ENCODE peak calls at places on chromosome 7, in ten cellular contexts. One of them, this sample, is unnamed.
A peak's percentile ranks its signal among the peaks of the same experiment; 100 is the strongest.

GRCh38 chr7:36303202-36304098 is 86.2 kb upstream of the ANLN start:
- DNase-seq in AG10803: peak; percentile 97
- DNase-seq in IMR-90: peak; percentile 95
- DNase-seq in OCI-LY7: no peak
- DNase-seq in upper lobe of left lung: peak; percentile 94
- DNase-seq in GM13977: no peak
- DNase-seq in A549: peak; percentile 87
- DNase-seq in fibroblast of the aortic adventitia: peak; percentile 89
- DNase-seq in HCT116: peak; percentile 83
- DNase-seq in fibroblast of pulmonary artery: peak; percentile 94
- DNase-seq in this sample: no peak

GRCh38 chr7:151114151-151115090 is 28.1 kb downstream of the AGAP3 start:
- DNase-seq in GM13977: peak; percentile 75
- DNase-seq in upper lobe of left lung: peak; percentile 71
- DNase-seq in HCT116: no peak
- DNase-seq in A549: no peak
- DNase-seq in fibroblast of pulmonary artery: peak; percentile 35
- DNase-seq in AG10803: no peak
- DNase-seq in OCI-LY7: no peak
- DNase-seq in fibroblast of the aortic adventitia: no peak
- DNase-seq in IMR-90: no peak
- DNase-seq in this sample: no peak

GRCh38 chr7:116500071-116500853 is 724 bp downstream of the CAV2 start:
- DNase-seq in upper lobe of left lung: peak; percentile 62
- DNase-seq in OCI-LY7: no peak
- DNase-seq in IMR-90: peak; percentile 50
- DNase-seq in HCT116: no peak
- DNase-seq in A549: peak; percentile 63
- DNase-seq in GM13977: peak; percentile 25
- DNase-seq in fibroblast of pulmonary artery: peak; percentile 62
- DNase-seq in fibroblast of the aortic adventitia: peak; percentile 57
- DNase-seq in AG10803: peak; percentile 57
- DNase-seq in this sample: no peak

GRCh38 chr7:98314469-98314868 is 33.0 kb downstream of the BRI3 start:
- DNase-seq in HCT116: no peak
- DNase-seq in fibroblast of pulmonary artery: peak; percentile 40
- DNase-seq in GM13977: peak; percentile 51
- DNase-seq in AG10803: no peak
- DNase-seq in OCI-LY7: peak; percentile 69
- DNase-seq in A549: no peak
- DNase-seq in fibroblast of the aortic adventitia: no peak
- DNase-seq in upper lobe of left lung: no peak
- DNase-seq in IMR-90: peak; percentile 63
- DNase-seq in this sample: no peak

GRCh38 chr7:132004528-132004927 is 448.1 kb upstream of the PODXL start:
- DNase-seq in IMR-90: no peak
- DNase-seq in GM13977: no peak
- DNase-seq in OCI-LY7: no peak
- DNase-seq in upper lobe of left lung: no peak
- DNase-seq in fibroblast of the aortic adventitia: peak; percentile 32
- DNase-seq in AG10803: peak; percentile 36
- DNase-seq in HCT116: no peak
- DNase-seq in fibroblast of pulmonary artery: peak; percentile 18
- DNase-seq in A549: peak; percentile 9
- DNase-seq in this sample: no peak

GRCh38 chr7:21972397-21972784 is 26.7 kb upstream of the CDCA7L start:
- DNase-seq in fibroblast of the aortic adventitia: no peak
- DNase-seq in A549: peak; percentile 19
- DNase-seq in IMR-90: no peak
- DNase-seq in AG10803: no peak
- DNase-seq in upper lobe of left lung: no peak
- DNase-seq in OCI-LY7: no peak
- DNase-seq in GM13977: no peak
- DNase-seq in HCT116: peak; percentile 72
- DNase-seq in fibroblast of pulmonary artery: no peak
- DNase-seq in this sample: no peak

GRCh38 chr7:84157171-84157570 is 37.4 kb downstream of the SEMA3A start:
- DNase-seq in IMR-90: no peak
- DNase-seq in HCT116: no peak
- DNase-seq in GM13977: no peak
- DNase-seq in fibroblast of the aortic adventitia: no peak
- DNase-seq in A549: no peak
- DNase-seq in OCI-LY7: no peak
- DNase-seq in upper lobe of left lung: no peak
- DNase-seq in AG10803: no peak
- DNase-seq in fibroblast of pulmonary artery: no peak
- DNase-seq in this sample: no peak

GRCh38 chr7:13727279-13727678 is 262.2 kb downstream of the ETV1 start:
- DNase-seq in GM13977: no peak
- DNase-seq in fibroblast of pulmonary artery: no peak
- DNase-seq in IMR-90: no peak
- DNase-seq in fibroblast of the aortic adventitia: peak; percentile 4
- DNase-seq in OCI-LY7: no peak
- DNase-seq in AG10803: no peak
- DNase-seq in A549: no peak
- DNase-seq in upper lobe of left lung: no peak
- DNase-seq in HCT116: no peak
- DNase-seq in this sample: no peak

GRCh38 chr7:121960678-121961461 is 87.9 kb downstream of the PTPRZ1 start:
- DNase-seq in fibroblast of pulmonary artery: peak; percentile 70
- DNase-seq in HCT116: peak; percentile 57
- DNase-seq in fibroblast of the aortic adventitia: peak; percentile 78
- DNase-seq in upper lobe of left lung: no peak
- DNase-seq in OCI-LY7: no peak
- DNase-seq in IMR-90: peak; percentile 87
- DNase-seq in GM13977: no peak
- DNase-seq in AG10803: peak; percentile 83
- DNase-seq in A549: peak; percentile 4
- DNase-seq in this sample: no peak

GRCh38 chr7:127287133-127287532 is 34.4 kb upstream of the GRM8 start:
- DNase-seq in upper lobe of left lung: no peak
- DNase-seq in AG10803: no peak
- DNase-seq in IMR-90: no peak
- DNase-seq in GM13977: no peak
- DNase-seq in A549: peak; percentile 6
- DNase-seq in OCI-LY7: no peak
- DNase-seq in fibroblast of the aortic adventitia: no peak
- DNase-seq in HCT116: no peak
- DNase-seq in fibroblast of pulmonary artery: no peak
- DNase-seq in this sample: no peak

GRCh38 chr7:55565693-55566092 is 6.6 kb downstream of the VOPP1 start:
- DNase-seq in fibroblast of the aortic adventitia: no peak
- DNase-seq in A549: no peak
- DNase-seq in fibroblast of pulmonary artery: no peak
- DNase-seq in OCI-LY7: no peak
- DNase-seq in HCT116: peak; percentile 48
- DNase-seq in GM13977: no peak
- DNase-seq in IMR-90: no peak
- DNase-seq in AG10803: peak; percentile 20
- DNase-seq in upper lobe of left lung: no peak
- DNase-seq in this sample: no peak

GRCh38 chr7:70554646-70555045 is 577.3 kb upstream of the GALNT17 start:
- DNase-seq in upper lobe of left lung: no peak
- DNase-seq in fibroblast of the aortic adventitia: no peak
- DNase-seq in IMR-90: no peak
- DNase-seq in HCT116: no peak
- DNase-seq in GM13977: no peak
- DNase-seq in AG10803: no peak
- DNase-seq in OCI-LY7: no peak
- DNase-seq in fibroblast of pulmonary artery: no peak
- DNase-seq in A549: no peak
- DNase-seq in this sample: no peak

DNA sequence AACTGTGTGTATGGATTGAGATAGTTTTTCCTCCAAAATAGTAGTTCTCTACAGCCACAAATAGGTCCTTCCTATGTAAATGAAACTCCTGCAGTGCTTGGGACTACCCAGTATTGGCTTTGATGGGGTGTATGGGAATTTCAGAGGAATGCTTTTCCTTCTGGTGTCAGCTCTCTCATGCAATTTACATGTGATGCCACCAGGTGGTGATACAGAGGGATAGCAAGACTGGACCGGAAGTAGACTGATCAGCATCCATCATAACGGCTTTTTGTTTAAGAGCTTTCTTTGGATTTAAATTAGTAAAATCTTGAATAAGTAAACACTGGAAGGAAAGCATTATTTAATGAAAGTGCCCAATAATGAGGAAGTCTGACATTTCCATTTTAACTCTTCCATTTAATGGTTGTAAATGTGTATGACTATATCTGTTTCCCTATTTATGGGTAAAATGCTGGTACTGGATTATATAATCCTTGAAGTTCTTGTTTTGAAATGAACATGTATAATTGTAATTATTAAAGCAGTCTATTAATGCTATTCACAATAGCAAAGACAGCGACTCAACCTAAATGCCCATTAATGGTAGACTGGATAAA is 22.7 kb downstream of the DYNC1I1 start:
- DNase-seq in fibroblast of pulmonary artery: peak; percentile 44
- DNase-seq in OCI-LY7: peak; percentile 43
- DNase-seq in HCT116: peak; percentile 43
- DNase-seq in AG10803: peak; percentile 27
- DNase-seq in GM13977: no peak
- DNase-seq in IMR-90: peak; percentile 30
- DNase-seq in fibroblast of the aortic adventitia: peak; percentile 10
- DNase-seq in upper lobe of left lung: no peak
- DNase-seq in A549: peak; percentile 58
- DNase-seq in this sample: no peak
- TF ChIP-seq CTCF in fibroblast of pulmonary artery: peak; percentile 54
- TF ChIP-seq CTCF in OCI-LY7: peak; percentile 76
- TF ChIP-seq CTCF in HCT116: peak; percentile 76
- TF ChIP-seq CTCF in AG10803: peak; percentile 63
- TF ChIP-seq CTCF in GM13977: peak; percentile 53
- TF ChIP-seq CTCF in IMR-90: peak; percentile 36
- TF ChIP-seq CTCF in fibroblast of the aortic adventitia: peak; percentile 33
- TF ChIP-seq CTCF in upper lobe of left lung: no peak
- TF ChIP-seq CTCF in A549: peak; percentile 28
- TF ChIP-seq CTCF in this sample: no peak

GRCh38 chr7:8251195-8251594 is 10.8 kb downstream of the ICA1 start:
- DNase-seq in HCT116: no peak
- DNase-seq in GM13977: no peak
- DNase-seq in AG10803: no peak
- DNase-seq in fibroblast of the aortic adventitia: no peak
- DNase-seq in IMR-90: no peak
- DNase-seq in A549: no peak
- DNase-seq in OCI-LY7: no peak
- DNase-seq in upper lobe of left lung: no peak
- DNase-seq in fibroblast of pulmonary artery: no peak
- DNase-seq in this sample: no peak
- TF ChIP-seq CTCF in HCT116: no peak
- TF ChIP-seq CTCF in GM13977: no peak
- TF ChIP-seq CTCF in AG10803: no peak
- TF ChIP-seq CTCF in fibroblast of the aortic adventitia: no peak
- TF ChIP-seq CTCF in IMR-90: no peak
- TF ChIP-seq CTCF in A549: no peak
- TF ChIP-seq CTCF in OCI-LY7: no peak
- TF ChIP-seq CTCF in upper lobe of left lung: no peak
- TF ChIP-seq CTCF in fibroblast of pulmonary artery: no peak
- TF ChIP-seq CTCF in this sample: no peak

GRCh38 chr7:78587443-78588044 is 789.0 kb downstream of the PHTF2 start:
- DNase-seq in OCI-LY7: peak; percentile 7
- DNase-seq in fibroblast of the aortic adventitia: peak; percentile 59
- DNase-seq in fibroblast of pulmonary artery: peak; percentile 29
- DNase-seq in AG10803: peak; percentile 21
- DNase-seq in GM13977: no peak
- DNase-seq in A549: peak; percentile 41
- DNase-seq in HCT116: peak; percentile 6
- DNase-seq in IMR-90: peak; percentile 51
- DNase-seq in upper lobe of left lung: no peak
- DNase-seq in this sample: no peak
- TF ChIP-seq CTCF in OCI-LY7: peak; percentile 71
- TF ChIP-seq CTCF in fibroblast of the aortic adventitia: peak; percentile 48
- TF ChIP-seq CTCF in fibroblast of pulmonary artery: peak; percentile 37
- TF ChIP-seq CTCF in AG10803: peak; percentile 52
- TF ChIP-seq CTCF in GM13977: peak; percentile 40
- TF ChIP-seq CTCF in A549: peak; percentile 49
- TF ChIP-seq CTCF in HCT116: peak; percentile 54
- TF ChIP-seq CTCF in IMR-90: peak; percentile 62
- TF ChIP-seq CTCF in upper lobe of left lung: no peak
- TF ChIP-seq CTCF in this sample: no peak

GRCh38 chr7:140649566-140650205 is 9.1 kb upstream of the DENND2A start:
- DNase-seq in AG10803: no peak
- DNase-seq in fibroblast of the aortic adventitia: no peak
- DNase-seq in GM13977: no peak
- DNase-seq in OCI-LY7: no peak
- DNase-seq in fibroblast of pulmonary artery: no peak
- DNase-seq in IMR-90: peak; percentile 66
- DNase-seq in A549: no peak
- DNase-seq in upper lobe of left lung: no peak
- DNase-seq in HCT116: no peak
- DNase-seq in this sample: no peak

GRCh38 chr7:140645166-140645565 is 4.6 kb upstream of the DENND2A start:
- DNase-seq in AG10803: no peak
- DNase-seq in fibroblast of pulmonary artery: no peak
- DNase-seq in IMR-90: no peak
- DNase-seq in upper lobe of left lung: peak; percentile 4
- DNase-seq in OCI-LY7: no peak
- DNase-seq in GM13977: no peak
- DNase-seq in HCT116: no peak
- DNase-seq in fibroblast of the aortic adventitia: no peak
- DNase-seq in A549: peak; percentile 31
- DNase-seq in this sample: no peak

GRCh38 chr7:140650367-140650766 is 9.8 kb upstream of the DENND2A start:
- DNase-seq in fibroblast of pulmonary artery: no peak
- DNase-seq in IMR-90: no peak
- DNase-seq in OCI-LY7: no peak
- DNase-seq in GM13977: no peak
- DNase-seq in AG10803: no peak
- DNase-seq in upper lobe of left lung: no peak
- DNase-seq in HCT116: no peak
- DNase-seq in fibroblast of the aortic adventitia: no peak
- DNase-seq in A549: no peak
- DNase-seq in this sample: no peak

GRCh38 chr7:140643416-140643815 is 2.8 kb upstream of the DENND2A start:
- DNase-seq in GM13977: no peak
- DNase-seq in OCI-LY7: no peak
- DNase-seq in fibroblast of pulmonary artery: no peak
- DNase-seq in A549: no peak
- DNase-seq in AG10803: no peak
- DNase-seq in HCT116: no peak
- DNase-seq in upper lobe of left lung: no peak
- DNase-seq in fibroblast of the aortic adventitia: no peak
- DNase-seq in IMR-90: no peak
- DNase-seq in this sample: no peak

DNA sequence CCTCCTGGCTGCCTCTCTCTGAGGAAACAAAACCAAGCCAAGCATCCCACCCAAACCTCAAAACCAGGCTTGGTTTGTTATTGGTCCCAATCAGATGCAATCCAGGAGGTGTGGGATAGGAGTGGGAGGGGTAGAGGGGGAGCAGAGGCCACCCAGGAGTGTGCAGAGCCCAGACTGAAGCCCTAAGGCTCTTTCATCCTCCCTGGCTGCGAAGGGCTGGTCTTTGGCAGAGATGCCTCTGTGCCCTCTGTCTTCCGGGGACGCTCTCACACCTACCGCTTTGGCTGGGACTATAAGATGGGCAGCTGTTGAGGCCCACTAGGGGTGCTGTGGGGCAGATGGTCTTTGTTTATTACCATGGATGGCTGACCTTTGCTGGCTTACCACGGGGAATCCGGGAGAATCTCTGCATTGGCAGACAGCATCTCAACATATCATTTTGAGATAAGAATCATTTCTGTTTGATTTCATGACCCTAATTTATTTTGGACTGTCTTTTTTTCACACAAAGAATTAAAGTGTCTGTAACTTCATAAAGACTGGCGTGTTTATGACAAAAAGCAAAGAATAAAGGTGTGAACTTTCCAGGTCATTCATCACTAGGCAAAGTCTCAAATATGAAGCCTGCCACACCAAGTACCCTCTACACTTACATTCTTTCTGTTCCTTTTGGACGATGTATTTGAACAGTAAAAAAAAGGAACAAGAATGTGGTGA is 6.5 kb upstream of the DENND2A start:
- DNase-seq in A549: peak; percentile 74
- DNase-seq in HCT116: peak; percentile 50
- DNase-seq in upper lobe of left lung: no peak
- DNase-seq in AG10803: no peak
- DNase-seq in fibroblast of pulmonary artery: peak; percentile 35
- DNase-seq in GM13977: peak; percentile 67
- DNase-seq in OCI-LY7: peak; percentile 74
- DNase-seq in IMR-90: peak; percentile 37
- DNase-seq in fibroblast of the aortic adventitia: peak; percentile 17
- DNase-seq in this sample: peak; percentile 31
- TF ChIP-seq CTCF in A549: peak; percentile 62
- TF ChIP-seq CTCF in HCT116: peak; percentile 92
- TF ChIP-seq CTCF in upper lobe of left lung: peak; percentile 23
- TF ChIP-seq CTCF in AG10803: peak; percentile 59
- TF ChIP-seq CTCF in fibroblast of pulmonary artery: peak; percentile 66
- TF ChIP-seq CTCF in GM13977: peak; percentile 55
- TF ChIP-seq CTCF in OCI-LY7: peak; percentile 80
- TF ChIP-seq CTCF in IMR-90: peak; percentile 58
- TF ChIP-seq CTCF in fibroblast of the aortic adventitia: peak; percentile 64
- TF ChIP-seq CTCF in this sample: peak; percentile 56